ENCODE peak calls at places on chromosomes 2 and 18, in six cellular contexts. X is nephron progenitor cell, Z is neural progenitor cell, E is cardiac muscle cell, G is HFF-Myc, D is astrocyte of the spinal cord. Y is an unnamed sample.

GRCh38 chr2:64259301-64259700 is 115.1 kb upstream of the PELI1 start:
- DNase-seq in Z (no peak), E (peak), X (no peak), D (no peak), G (no peak), Y (no peak)

GRCh38 chr2:239693761-239694415 is 293.1 kb upstream of the HDAC4 start:
- DNase-seq in E (no peak), Z (no peak), X (no peak), G (no peak), D (no peak), Y (no peak)

GRCh38 chr18:61949946-61950345 is 57.1 kb upstream of the RNF152 start:
- DNase-seq in D (peak), X (no peak), G (no peak), Z (no peak), E (peak), Y (no peak)

GRCh38 chr18:6927136-6927535 is 190.5 kb downstream of the LAMA1 start:
- DNase-seq in X (no peak), E (no peak), G (no peak), Z (no peak), D (no peak), Y (no peak)

GRCh38 chr2:128310094-128310716 is 8.5 kb downstream of the HS6ST1 start:
- DNase-seq in G (no peak), X (peak), D (no peak), E (no peak), Z (no peak), Y (no peak)

GRCh38 chr2:11750422-11750821 is 4.0 kb downstream of the LPIN1 start:
- DNase-seq in X (no peak), D (peak), Z (no peak), G (peak), E (no peak), Y (no peak)

GRCh38 chr18:58249677-58250076 is 205.7 kb downstream of the NEDD4L start:
- DNase-seq in Z (no peak), X (no peak), D (no peak), E (no peak), G (peak), Y (no peak)

GRCh38 chr2:240648650-240649275 is 23.5 kb downstream of the GPR35 start:
- DNase-seq in G (no peak), D (no peak), E (no peak), X (no peak), Z (no peak), Y (no peak)

GRCh38 chr18:45662468-45662867 is 47.2 kb downstream of the SLC14A2 start:
- DNase-seq in D (peak), E (peak), G (no peak), X (no peak), Z (no peak), Y (no peak)

GRCh38 chr2:64838817-64839216 is 150.4 kb upstream of the SLC1A4 start:
- DNase-seq in D (peak), X (no peak), Z (no peak), E (peak), G (peak), Y (no peak)

GRCh38 chr2:70035344-70035844 is 51.9 kb upstream of the PCBP1 start:
- DNase-seq in Z (no peak), G (no peak), X (no peak), D (peak), E (no peak), Y (no peak)

GRCh38 chr2:27727257-27727656 is 44.3 kb upstream of the MRPL33 start:
- DNase-seq in E (peak), D (no peak), G (no peak), X (no peak), Z (no peak), Y (peak)

GRCh38 chr2:121196849-121197155 is 88.2 kb downstream of the TFCP2L1 start:
- DNase-seq in D (no peak), E (no peak), Z (no peak), X (no peak), G (no peak), Y (no peak)

GRCh38 chr2:217249490-217250451 is 389.9 kb upstream of the TNP1 start:
- DNase-seq in G (no peak), X (peak), D (no peak), E (no peak), Z (peak), Y (no peak)

GRCh38 chr2:16617282-16618266 is 48.1 kb downstream of the CYRIA start:
- DNase-seq in E (peak), D (peak), X (no peak), G (no peak), Z (peak), Y (no peak)

GRCh38 chr2:181602017-181602416 is 54.9 kb downstream of the CERKL start:
- DNase-seq in D (no peak), E (no peak), Z (no peak), G (no peak), X (no peak), Y (no peak)

GRCh38 chr18:36187826-36188721 is 777 bp downstream of the MOCOS start:
- DNase-seq in Z (peak), G (no peak), E (peak), D (no peak), X (peak), Y (peak)

GRCh38 chr2:25386662-25387478 is 45.1 kb upstream of the DNMT3A start:
- DNase-seq in Z (no peak), D (no peak), X (no peak), G (no peak), E (no peak), Y (no peak)

GRCh38 chr2:95284886-95285541 is 10.8 kb downstream of the PROM2 start:
- DNase-seq in X (peak), G (no peak), E (no peak), D (no peak), Z (no peak), Y (no peak)

GRCh38 chr2:216651370-216651881 is 18.2 kb downstream of the IGFBP2 start:
- DNase-seq in E (peak), Z (no peak), D (peak), G (peak), X (no peak), Y (no peak)

GRCh38 chr2:127953128-127953718 is 67.5 kb upstream of the AMMECR1L start:
- DNase-seq in E (peak), X (no peak), Z (no peak), D (peak), G (peak), Y (no peak)

GRCh38 chr2:74205586-74205985 is 7.2 kb downstream of the MTHFD2 start:
- DNase-seq in Z (no peak), X (no peak), D (no peak), E (no peak), G (no peak), Y (peak)

GRCh38 chr2:171345971-171346722 is 87.6 kb downstream of the METTL8 start:
- DNase-seq in D (no peak), Z (no peak), X (no peak), G (no peak), E (peak), Y (no peak)

GRCh38 chr2:240183370-240184197 is 43.1 kb upstream of the OTOS start:
- DNase-seq in X (no peak), Z (no peak), D (no peak), E (no peak), G (no peak), Y (no peak)

GRCh38 chr18:77870238-77870637 is 620.6 kb downstream of the GALR1 start:
- DNase-seq in D (no peak), G (no peak), X (no peak), E (no peak), Z (no peak), Y (no peak)

GRCh38 chr2:42532397-42532796 is 36.0 kb upstream of the MTA3 start:
- DNase-seq in X (no peak), Z (no peak), E (no peak), G (no peak), D (no peak), Y (no peak)

GRCh38 chr2:20471902-20472559 is 25.2 kb downstream of the RHOB start:
- DNase-seq in Z (no peak), D (no peak), X (no peak), G (no peak), E (no peak), Y (no peak)

GRCh38 chr2:15553519-15553918 is 7.6 kb downstream of the NBAS start:
- DNase-seq in D (no peak), Z (no peak), E (no peak), G (no peak), X (no peak), Y (no peak)

GRCh38 chr18:79902640-79903039 is 48.8 kb downstream of the SLC66A2 start:
- DNase-seq in D (no peak), G (no peak), X (no peak), E (no peak), Z (no peak), Y (no peak)

GRCh38 chr2:37676274-37676673 is 4.8 kb upstream of the CDC42EP3 start:
- DNase-seq in X (no peak), Z (no peak), D (peak), E (no peak), G (no peak), Y (no peak)

GRCh38 chr18:3061581-3062416 is 48.9 kb upstream of the LPIN2 start:
- DNase-seq in D (no peak), Z (no peak), G (no peak), X (no peak), E (no peak), Y (no peak)

GRCh38 chr18:58572181-58572580 is 56.7 kb downstream of the ALPK2 start:
- DNase-seq in Z (no peak), X (no peak), G (peak), D (peak), E (peak), Y (no peak)

GRCh38 chr2:65231892-65232477 is 4.4 kb downstream of the ACTR2 start:
- DNase-seq in E (peak), D (peak), Z (no peak), G (no peak), X (no peak), Y (peak)

GRCh38 chr2:53235836-53236582 is 531.6 kb upstream of the CHAC2 start:
- DNase-seq in D (no peak), E (no peak), G (no peak), X (peak), Z (no peak), Y (no peak)

GRCh38 chr2:45285311-45285710 is 276.1 kb upstream of the SIX2 start:
- DNase-seq in G (no peak), E (peak), Z (no peak), D (no peak), X (no peak), Y (no peak)

Y was measured in HL-60.